ENCODE peak calls at places on chromosomes 13 and 19, in seven cellular contexts. One of them, this sample, is unnamed.

GRCh38 chr13:90869580-90869979 is 477.9 kb upstream of the MIR17HG start:
- DNase-seq in H9: no peak
- DNase-seq in neural progenitor cell: no peak
- DNase-seq in keratinocyte: no peak
- DNase-seq in Peyer's patch: no peak
- DNase-seq in heart left ventricle: no peak
- DNase-seq in pancreas: no peak
- DNase-seq in this sample: no peak

GRCh38 chr19:51751655-51752054 is at the start of gene FPR1:
- DNase-seq in pancreas: no peak
- DNase-seq in keratinocyte: peak; percentile 30
- DNase-seq in H9: no peak
- DNase-seq in neural progenitor cell: no peak
- DNase-seq in heart left ventricle: peak; percentile 18
- DNase-seq in Peyer's patch: no peak
- DNase-seq in this sample: no peak

GRCh38 chr19:18091217-18091608 is 4.5 kb upstream of the IL12RB1 start:
- DNase-seq in Peyer's patch: peak; percentile 95
- DNase-seq in pancreas: no peak
- DNase-seq in H9: no peak
- DNase-seq in neural progenitor cell: no peak
- DNase-seq in heart left ventricle: peak; percentile 60
- DNase-seq in keratinocyte: no peak
- DNase-seq in this sample: no peak

GRCh38 chr19:37467608-37468090 is 405 bp upstream of the ZNF569 start:
- DNase-seq in keratinocyte: no peak
- DNase-seq in Peyer's patch: no peak
- DNase-seq in H9: no peak
- DNase-seq in pancreas: no peak
- DNase-seq in neural progenitor cell: no peak
- DNase-seq in heart left ventricle: no peak
- DNase-seq in this sample: no peak

GRCh38 chr13:47426126-47426849 is 529.4 kb upstream of the HTR2A start:
- DNase-seq in heart left ventricle: peak; percentile 30
- DNase-seq in pancreas: no peak
- DNase-seq in H9: no peak
- DNase-seq in Peyer's patch: no peak
- DNase-seq in keratinocyte: no peak
- DNase-seq in neural progenitor cell: no peak
- DNase-seq in this sample: no peak

GRCh38 chr19:35139618-35139943 is 957 bp downstream of the FXYD1 start:
- DNase-seq in Peyer's patch: no peak
- DNase-seq in pancreas: no peak
- DNase-seq in heart left ventricle: no peak
- DNase-seq in keratinocyte: no peak
- DNase-seq in H9: no peak
- DNase-seq in neural progenitor cell: no peak
- DNase-seq in this sample: no peak

GRCh38 chr19:46271488-46272197 is 25.2 kb upstream of the HIF3A start:
- DNase-seq in H9: no peak
- DNase-seq in heart left ventricle: no peak
- DNase-seq in Peyer's patch: no peak
- DNase-seq in pancreas: no peak
- DNase-seq in keratinocyte: no peak
- DNase-seq in neural progenitor cell: no peak
- DNase-seq in this sample: peak; percentile 78

GRCh38 chr19:57363734-57364181 is 407 bp downstream of the TRAPPC2B start:
- DNase-seq in neural progenitor cell: no peak
- DNase-seq in pancreas: no peak
- DNase-seq in keratinocyte: no peak
- DNase-seq in Peyer's patch: no peak
- DNase-seq in H9: no peak
- DNase-seq in heart left ventricle: no peak
- DNase-seq in this sample: no peak

GRCh38 chr19:57552432-57552831 is 7.2 kb downstream of the ZNF550 start:
- DNase-seq in pancreas: no peak
- DNase-seq in heart left ventricle: no peak
- DNase-seq in keratinocyte: no peak
- DNase-seq in Peyer's patch: no peak
- DNase-seq in H9: no peak
- DNase-seq in neural progenitor cell: no peak
- DNase-seq in this sample: no peak

GRCh38 chr13:36814465-36814864 is 4.6 kb upstream of the RFXAP start:
- DNase-seq in neural progenitor cell: no peak
- DNase-seq in Peyer's patch: no peak
- DNase-seq in heart left ventricle: no peak
- DNase-seq in pancreas: no peak
- DNase-seq in H9: no peak
- DNase-seq in keratinocyte: no peak
- DNase-seq in this sample: no peak

GRCh38 chr19:18538115-18538514 is 5.3 kb downstream of the FKBP8 start:
- DNase-seq in pancreas: no peak
- DNase-seq in H9: no peak
- DNase-seq in heart left ventricle: no peak
- DNase-seq in keratinocyte: no peak
- DNase-seq in Peyer's patch: no peak
- DNase-seq in neural progenitor cell: no peak
- DNase-seq in this sample: no peak

GRCh38 chr13:21735621-21736401 is 64.9 kb downstream of the FGF9 start:
- DNase-seq in H9: no peak
- DNase-seq in pancreas: no peak
- DNase-seq in Peyer's patch: no peak
- DNase-seq in heart left ventricle: peak; percentile 38
- DNase-seq in keratinocyte: no peak
- DNase-seq in neural progenitor cell: no peak
- DNase-seq in this sample: no peak

GRCh38 chr13:23749288-23749880 is 139.8 kb downstream of the MIPEP start:
- DNase-seq in keratinocyte: no peak
- DNase-seq in H9: no peak
- DNase-seq in neural progenitor cell: no peak
- DNase-seq in pancreas: no peak
- DNase-seq in Peyer's patch: no peak
- DNase-seq in heart left ventricle: no peak
- DNase-seq in this sample: no peak

GRCh38 chr13:50282016-50282415 is 266.8 kb downstream of the KCNRG start:
- DNase-seq in heart left ventricle: no peak
- DNase-seq in pancreas: no peak
- DNase-seq in keratinocyte: no peak
- DNase-seq in neural progenitor cell: peak; percentile 41
- DNase-seq in Peyer's patch: no peak
- DNase-seq in H9: peak; percentile 39
- DNase-seq in this sample: no peak

GRCh38 chr13:97435794-97436193 is 1.8 kb downstream of the RAP2A start:
- DNase-seq in neural progenitor cell: no peak
- DNase-seq in pancreas: no peak
- DNase-seq in heart left ventricle: no peak
- DNase-seq in H9: no peak
- DNase-seq in keratinocyte: no peak
- DNase-seq in Peyer's patch: no peak
- DNase-seq in this sample: no peak

GRCh38 chr13:33208290-33208990 is 77.1 kb downstream of the STARD13 start:
- DNase-seq in heart left ventricle: no peak
- DNase-seq in neural progenitor cell: no peak
- DNase-seq in keratinocyte: no peak
- DNase-seq in pancreas: no peak
- DNase-seq in H9: no peak
- DNase-seq in Peyer's patch: no peak
- DNase-seq in this sample: no peak

GRCh38 chr19:9435279-9436268 is at the start of gene ZNF266:
- DNase-seq in neural progenitor cell: peak; percentile 96
- DNase-seq in heart left ventricle: peak; percentile 89
- DNase-seq in pancreas: peak; percentile 88
- DNase-seq in keratinocyte: peak; percentile 28
- DNase-seq in Peyer's patch: peak; percentile 96
- DNase-seq in H9: peak; percentile 92
- DNase-seq in this sample: peak; percentile 84

GRCh38 chr19:6958786-6959185 is 62.4 kb downstream of the MBD3L2B start:
- DNase-seq in keratinocyte: no peak
- DNase-seq in heart left ventricle: no peak
- DNase-seq in H9: no peak
- DNase-seq in neural progenitor cell: no peak
- DNase-seq in Peyer's patch: no peak
- DNase-seq in pancreas: no peak
- DNase-seq in this sample: no peak

GRCh38 chr13:48304132-48304876 is 753 bp downstream of the RB1 start:
- DNase-seq in Peyer's patch: peak; percentile 83
- DNase-seq in heart left ventricle: peak; percentile 51
- DNase-seq in H9: no peak
- DNase-seq in pancreas: no peak
- DNase-seq in keratinocyte: no peak
- DNase-seq in neural progenitor cell: peak; percentile 59
- DNase-seq in this sample: peak; percentile 8

GRCh38 chr13:92677571-92677970 is 549.0 kb upstream of the GPC6 start:
- DNase-seq in keratinocyte: no peak
- DNase-seq in Peyer's patch: no peak
- DNase-seq in heart left ventricle: no peak
- DNase-seq in H9: peak; percentile 36
- DNase-seq in neural progenitor cell: peak; percentile 33
- DNase-seq in pancreas: no peak
- DNase-seq in this sample: no peak

GRCh38 chr19:54439174-54439851 is 9.7 kb upstream of the LENG8 start:
- DNase-seq in pancreas: peak; percentile 93
- DNase-seq in H9: peak; percentile 83
- DNase-seq in neural progenitor cell: peak; percentile 81
- DNase-seq in heart left ventricle: no peak
- DNase-seq in Peyer's patch: peak; percentile 76
- DNase-seq in keratinocyte: no peak
- DNase-seq in this sample: peak; percentile 61

GRCh38 chr13:31951215-31951678 is 80.3 kb upstream of the FRY start:
- DNase-seq in neural progenitor cell: no peak
- DNase-seq in H9: no peak
- DNase-seq in Peyer's patch: peak; percentile 89
- DNase-seq in pancreas: peak; percentile 52
- DNase-seq in heart left ventricle: peak; percentile 51
- DNase-seq in keratinocyte: peak; percentile 19
- DNase-seq in this sample: peak; percentile 76

GRCh38 chr13:75217949-75218348 is 264.0 kb downstream of the TBC1D4 start:
- DNase-seq in H9: no peak
- DNase-seq in Peyer's patch: no peak
- DNase-seq in heart left ventricle: no peak
- DNase-seq in keratinocyte: no peak
- DNase-seq in neural progenitor cell: peak; percentile 35
- DNase-seq in pancreas: no peak
- DNase-seq in this sample: no peak

GRCh38 chr13:65555973-65556372 is 1674.2 kb downstream of the PCDH9 start:
- DNase-seq in neural progenitor cell: no peak
- DNase-seq in pancreas: no peak
- DNase-seq in H9: no peak
- DNase-seq in keratinocyte: no peak
- DNase-seq in Peyer's patch: no peak
- DNase-seq in heart left ventricle: no peak
- DNase-seq in this sample: no peak

GRCh38 chr13:94481966-94482365 is 2.5 kb upstream of the DCT start:
- DNase-seq in keratinocyte: no peak
- DNase-seq in Peyer's patch: no peak
- DNase-seq in heart left ventricle: no peak
- DNase-seq in neural progenitor cell: no peak
- DNase-seq in pancreas: no peak
- DNase-seq in H9: no peak
- DNase-seq in this sample: no peak

GRCh38 chr13:81106348-81106747 is 765.4 kb upstream of the SPRY2 start:
- DNase-seq in heart left ventricle: no peak
- DNase-seq in neural progenitor cell: no peak
- DNase-seq in pancreas: no peak
- DNase-seq in H9: no peak
- DNase-seq in Peyer's patch: no peak
- DNase-seq in keratinocyte: no peak
- DNase-seq in this sample: no peak
- H3K27ac ChIP-seq in heart left ventricle: no peak overlapping the region
- H3K27ac ChIP-seq in neural progenitor cell: no peak overlapping the region
- H3K27ac ChIP-seq in pancreas: no peak overlapping the region
- H3K27ac ChIP-seq in H9: no peak overlapping the region
- H3K27ac ChIP-seq in Peyer's patch: no peak overlapping the region
- H3K27ac ChIP-seq in keratinocyte: no peak overlapping the region
- H3K27ac ChIP-seq in this sample: no peak overlapping the region

GRCh38 chr19:48333467-48334384 is 8.4 kb downstream of the EMP3 start:
- DNase-seq in heart left ventricle: peak; percentile 88
- DNase-seq in pancreas: peak; percentile 95
- DNase-seq in keratinocyte: peak; percentile 69
- DNase-seq in neural progenitor cell: peak; percentile 94
- DNase-seq in Peyer's patch: peak; percentile 98
- DNase-seq in H9: peak; percentile 95
- DNase-seq in this sample: peak; percentile 91
- TF ChIP-seq CTCF in heart left ventricle: peak; percentile 96
- TF ChIP-seq CTCF in pancreas: peak; percentile 50
- TF ChIP-seq CTCF in keratinocyte: peak; percentile 68
- TF ChIP-seq CTCF in neural progenitor cell: peak; percentile 74
- TF ChIP-seq CTCF in Peyer's patch: peak; percentile 80
- TF ChIP-seq CTCF in H9: peak; percentile 91
- TF ChIP-seq CTCF in this sample: peak; percentile 87

GRCh38 chr13:41568143-41568989 is 111.0 kb downstream of the RGCC start:
- DNase-seq in neural progenitor cell: no peak
- DNase-seq in keratinocyte: no peak
- DNase-seq in Peyer's patch: no peak
- DNase-seq in heart left ventricle: no peak
- DNase-seq in pancreas: no peak
- DNase-seq in H9: no peak
- DNase-seq in this sample: no peak
- H3K27ac ChIP-seq in neural progenitor cell: no peak overlapping the region
- H3K27ac ChIP-seq in keratinocyte: no peak overlapping the region
- H3K27ac ChIP-seq in Peyer's patch: no peak overlapping the region
- H3K27ac ChIP-seq in heart left ventricle: no peak overlapping the region
- H3K27ac ChIP-seq in pancreas: no peak overlapping the region
- H3K27ac ChIP-seq in H9: no peak overlapping the region
- H3K27ac ChIP-seq in this sample: no peak overlapping the region

GRCh38 chr19:13865243-13865577 is 11.7 kb upstream of the NANOS3 start:
- DNase-seq in Peyer's patch: no peak
- DNase-seq in heart left ventricle: no peak
- DNase-seq in H9: no peak
- DNase-seq in keratinocyte: no peak
- DNase-seq in pancreas: no peak
- DNase-seq in neural progenitor cell: no peak
- DNase-seq in this sample: no peak

GRCh38 chr19:13865578-13866462 is 11.1 kb upstream of the NANOS3 start:
- DNase-seq in H9: no peak
- DNase-seq in neural progenitor cell: peak; percentile 64
- DNase-seq in pancreas: peak; percentile 59
- DNase-seq in keratinocyte: no peak
- DNase-seq in heart left ventricle: peak; percentile 45
- DNase-seq in Peyer's patch: no peak
- DNase-seq in this sample: peak; percentile 29

GRCh38 chr19:13861714-13862531 is 15.0 kb upstream of the NANOS3 start:
- DNase-seq in keratinocyte: no peak
- DNase-seq in heart left ventricle: peak; percentile 94
- DNase-seq in pancreas: peak; percentile 95
- DNase-seq in neural progenitor cell: peak; percentile 88
- DNase-seq in Peyer's patch: peak; percentile 97
- DNase-seq in H9: peak; percentile 94
- DNase-seq in this sample: peak; percentile 85

GRCh38 chr19:13864513-13865242 is 12.3 kb upstream of the NANOS3 start:
- DNase-seq in Peyer's patch: no peak
- DNase-seq in heart left ventricle: no peak
- DNase-seq in keratinocyte: no peak
- DNase-seq in neural progenitor cell: no peak
- DNase-seq in pancreas: peak; percentile 40
- DNase-seq in H9: no peak
- DNase-seq in this sample: no peak

DNA sequence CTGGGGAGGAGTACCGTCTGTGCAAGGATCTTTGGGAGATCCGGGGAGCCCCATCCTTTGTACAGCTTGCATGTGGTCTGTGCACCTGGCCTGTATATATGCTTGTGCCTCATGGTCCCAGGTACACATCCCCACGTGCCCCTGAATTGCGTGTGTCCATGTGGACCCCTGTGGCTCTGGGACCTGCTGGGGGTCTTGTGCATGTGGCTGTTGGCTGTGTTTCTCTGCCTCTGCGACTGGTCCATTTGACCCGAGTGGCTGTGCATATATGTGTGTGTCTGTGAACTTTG is 12.8 kb upstream of the NANOS3 start:
- DNase-seq in pancreas: no peak
- DNase-seq in neural progenitor cell: no peak
- DNase-seq in H9: no peak
- DNase-seq in Peyer's patch: no peak
- DNase-seq in keratinocyte: no peak
- DNase-seq in heart left ventricle: no peak
- DNase-seq in this sample: no peak
- TF ChIP-seq CTCF in pancreas: no peak
- TF ChIP-seq CTCF in neural progenitor cell: no peak
- TF ChIP-seq CTCF in H9: no peak
- TF ChIP-seq CTCF in Peyer's patch: no peak
- TF ChIP-seq CTCF in keratinocyte: no peak
- TF ChIP-seq CTCF in heart left ventricle: no peak
- TF ChIP-seq CTCF in this sample: no peak